ENCODE peak calls at places on chromosome 1, in five cellular contexts. One of them, this sample, is unnamed.

GRCh38 chr1:182059936-182060335 is 1.6 kb downstream of the ZNF648 start:
- DNase-seq in immature natural killer cell: no peak
- DNase-seq in stimulated activated CD8-positive, alpha-beta memory T cell treated with anti-CD3 and anti-CD28 coated beads, Interleukin-7, amount 100 ng/mL, for 1 hour: no peak
- DNase-seq in stimulated activated CD4-positive, alpha-beta T cell treated with anti-CD3 and anti-CD28 coated beads, Interleukin-2, amount 100 ng/mL, for 24 hours: no peak
- DNase-seq in naive thymus-derived CD8-positive, alpha-beta T cell: no peak
- DNase-seq in this sample: no peak

GRCh38 chr1:1605724-1606123 is 5.8 kb upstream of the FNDC10 start:
- DNase-seq in naive thymus-derived CD8-positive, alpha-beta T cell: no peak
- DNase-seq in immature natural killer cell: no peak
- DNase-seq in stimulated activated CD4-positive, alpha-beta T cell treated with anti-CD3 and anti-CD28 coated beads, Interleukin-2, amount 100 ng/mL, for 24 hours: no peak
- DNase-seq in stimulated activated CD8-positive, alpha-beta memory T cell treated with anti-CD3 and anti-CD28 coated beads, Interleukin-7, amount 100 ng/mL, for 1 hour: no peak
- DNase-seq in this sample: no peak

GRCh38 chr1:225565845-225566244 is 87.1 kb downstream of the ENAH start:
- DNase-seq in naive thymus-derived CD8-positive, alpha-beta T cell: no peak
- DNase-seq in stimulated activated CD8-positive, alpha-beta memory T cell treated with anti-CD3 and anti-CD28 coated beads, Interleukin-7, amount 100 ng/mL, for 1 hour: no peak
- DNase-seq in immature natural killer cell: no peak
- DNase-seq in stimulated activated CD4-positive, alpha-beta T cell treated with anti-CD3 and anti-CD28 coated beads, Interleukin-2, amount 100 ng/mL, for 24 hours: no peak
- DNase-seq in this sample: no peak

GRCh38 chr1:230823835-230824485 is 44.4 kb downstream of the C1orf198 start:
- DNase-seq in stimulated activated CD4-positive, alpha-beta T cell treated with anti-CD3 and anti-CD28 coated beads, Interleukin-2, amount 100 ng/mL, for 24 hours: no peak
- DNase-seq in immature natural killer cell: no peak
- DNase-seq in naive thymus-derived CD8-positive, alpha-beta T cell: no peak
- DNase-seq in stimulated activated CD8-positive, alpha-beta memory T cell treated with anti-CD3 and anti-CD28 coated beads, Interleukin-7, amount 100 ng/mL, for 1 hour: no peak
- DNase-seq in this sample: no peak

GRCh38 chr1:87712261-87712674 is 383.6 kb downstream of the LMO4 start:
- DNase-seq in stimulated activated CD8-positive, alpha-beta memory T cell treated with anti-CD3 and anti-CD28 coated beads, Interleukin-7, amount 100 ng/mL, for 1 hour: no peak
- DNase-seq in naive thymus-derived CD8-positive, alpha-beta T cell: no peak
- DNase-seq in stimulated activated CD4-positive, alpha-beta T cell treated with anti-CD3 and anti-CD28 coated beads, Interleukin-2, amount 100 ng/mL, for 24 hours: no peak
- DNase-seq in immature natural killer cell: no peak
- DNase-seq in this sample: no peak

GRCh38 chr1:111270781-111271463 is 19.7 kb upstream of the CHIA start:
- DNase-seq in naive thymus-derived CD8-positive, alpha-beta T cell: no peak
- DNase-seq in stimulated activated CD4-positive, alpha-beta T cell treated with anti-CD3 and anti-CD28 coated beads, Interleukin-2, amount 100 ng/mL, for 24 hours: no peak
- DNase-seq in stimulated activated CD8-positive, alpha-beta memory T cell treated with anti-CD3 and anti-CD28 coated beads, Interleukin-7, amount 100 ng/mL, for 1 hour: no peak
- DNase-seq in immature natural killer cell: peak; percentile 10
- DNase-seq in this sample: no peak

GRCh38 chr1:174116042-174116441 is 43.3 kb upstream of the RABGAP1L start:
- DNase-seq in stimulated activated CD4-positive, alpha-beta T cell treated with anti-CD3 and anti-CD28 coated beads, Interleukin-2, amount 100 ng/mL, for 24 hours: no peak
- DNase-seq in immature natural killer cell: no peak
- DNase-seq in stimulated activated CD8-positive, alpha-beta memory T cell treated with anti-CD3 and anti-CD28 coated beads, Interleukin-7, amount 100 ng/mL, for 1 hour: no peak
- DNase-seq in naive thymus-derived CD8-positive, alpha-beta T cell: no peak
- DNase-seq in this sample: no peak

GRCh38 chr1:9078035-9078948 is 8.9 kb upstream of the SLC2A5 start:
- DNase-seq in naive thymus-derived CD8-positive, alpha-beta T cell: no peak
- DNase-seq in immature natural killer cell: peak; percentile 31
- DNase-seq in stimulated activated CD8-positive, alpha-beta memory T cell treated with anti-CD3 and anti-CD28 coated beads, Interleukin-7, amount 100 ng/mL, for 1 hour: no peak
- DNase-seq in stimulated activated CD4-positive, alpha-beta T cell treated with anti-CD3 and anti-CD28 coated beads, Interleukin-2, amount 100 ng/mL, for 24 hours: no peak
- DNase-seq in this sample: no peak

GRCh38 chr1:203537806-203538464 is 44.0 kb downstream of the OPTC start:
- DNase-seq in stimulated activated CD4-positive, alpha-beta T cell treated with anti-CD3 and anti-CD28 coated beads, Interleukin-2, amount 100 ng/mL, for 24 hours: no peak
- DNase-seq in immature natural killer cell: peak; percentile 79
- DNase-seq in naive thymus-derived CD8-positive, alpha-beta T cell: no peak
- DNase-seq in stimulated activated CD8-positive, alpha-beta memory T cell treated with anti-CD3 and anti-CD28 coated beads, Interleukin-7, amount 100 ng/mL, for 1 hour: no peak
- DNase-seq in this sample: no peak

GRCh38 chr1:48710318-48710717 is 66.4 kb downstream of the BEND5 start:
- DNase-seq in immature natural killer cell: no peak
- DNase-seq in stimulated activated CD4-positive, alpha-beta T cell treated with anti-CD3 and anti-CD28 coated beads, Interleukin-2, amount 100 ng/mL, for 24 hours: no peak
- DNase-seq in stimulated activated CD8-positive, alpha-beta memory T cell treated with anti-CD3 and anti-CD28 coated beads, Interleukin-7, amount 100 ng/mL, for 1 hour: no peak
- DNase-seq in naive thymus-derived CD8-positive, alpha-beta T cell: no peak
- DNase-seq in this sample: no peak

GRCh38 chr1:226686440-226687436 is 52.3 kb downstream of the ITPKB start:
- DNase-seq in naive thymus-derived CD8-positive, alpha-beta T cell: no peak
- DNase-seq in immature natural killer cell: no peak
- DNase-seq in stimulated activated CD8-positive, alpha-beta memory T cell treated with anti-CD3 and anti-CD28 coated beads, Interleukin-7, amount 100 ng/mL, for 1 hour: no peak
- DNase-seq in stimulated activated CD4-positive, alpha-beta T cell treated with anti-CD3 and anti-CD28 coated beads, Interleukin-2, amount 100 ng/mL, for 24 hours: no peak
- DNase-seq in this sample: no peak

GRCh38 chr1:234239515-234239914 is 133.7 kb upstream of the COA6 start:
- DNase-seq in stimulated activated CD8-positive, alpha-beta memory T cell treated with anti-CD3 and anti-CD28 coated beads, Interleukin-7, amount 100 ng/mL, for 1 hour: no peak
- DNase-seq in immature natural killer cell: no peak
- DNase-seq in stimulated activated CD4-positive, alpha-beta T cell treated with anti-CD3 and anti-CD28 coated beads, Interleukin-2, amount 100 ng/mL, for 24 hours: no peak
- DNase-seq in naive thymus-derived CD8-positive, alpha-beta T cell: no peak
- DNase-seq in this sample: no peak

GRCh38 chr1:19619697-19620384 is 24.3 kb upstream of the NBL1 start:
- DNase-seq in stimulated activated CD4-positive, alpha-beta T cell treated with anti-CD3 and anti-CD28 coated beads, Interleukin-2, amount 100 ng/mL, for 24 hours: no peak
- DNase-seq in stimulated activated CD8-positive, alpha-beta memory T cell treated with anti-CD3 and anti-CD28 coated beads, Interleukin-7, amount 100 ng/mL, for 1 hour: no peak
- DNase-seq in immature natural killer cell: no peak
- DNase-seq in naive thymus-derived CD8-positive, alpha-beta T cell: no peak
- DNase-seq in this sample: no peak

This sample was measured in effector memory CD4-positive, alpha-beta T cell.